ENCODE peak calls at places on chromosomes 5 and 9, in ten cellular contexts. E is adrenal gland, B is pancreas, D is IMR-90, P is left ventricle myocardium inferior, L is PC-9, X is cardiac muscle cell, N is uterus, G is Caco-2, C is upper lobe of right lung. Z is an unnamed sample.

GRCh38 chr9:111198936-111199335 is 131.1 kb downstream of the OR2K2 start:
- DNase-seq in E (no peak), B (no peak), D (peak; percentile 36), P (no peak), L (no peak), X (no peak), N (no peak), G (no peak), C (no peak), Z (no peak)

GRCh38 chr5:115236599-115236998 is 26.1 kb downstream of the PGGT1B start:
- DNase-seq in E (no peak), B (no peak), D (no peak), P (no peak), L (no peak), X (no peak), N (no peak), G (no peak), C (no peak), Z (no peak)

GRCh38 chr5:177478711-177479646 is 5.5 kb upstream of the DBN1 start:
- DNase-seq in E (peak; percentile 91), B (peak; percentile 69), D (peak; percentile 66), P (peak; percentile 92), L (no peak), X (peak; percentile 95), N (peak; percentile 95), G (no peak), C (peak; percentile 86), Z (peak; percentile 80)

GRCh38 chr9:125748511-125749099 is 1.4 kb downstream of the PBX3 start:
- DNase-seq in E (no peak), B (no peak), D (no peak), P (no peak), L (no peak), X (peak; percentile 32), N (no peak), G (no peak), C (no peak), Z (no peak)

GRCh38 chr5:174832811-174833210 is 108.4 kb downstream of the MSX2 start:
- DNase-seq in E (no peak), B (no peak), D (no peak), P (no peak), L (no peak), X (no peak), N (no peak), G (no peak), C (no peak), Z (no peak)

GRCh38 chr5:95261369-95262175 is 23.3 kb downstream of the MCTP1 start:
- DNase-seq in E (peak; percentile 27), B (no peak), D (peak; percentile 49), P (no peak), L (no peak), X (peak; percentile 23), N (no peak), G (peak; percentile 34), C (no peak), Z (no peak)

GRCh38 chr9:2727966-2728613 is 10.8 kb downstream of the KCNV2 start:
- DNase-seq in E (peak; percentile 68), B (peak; percentile 53), D (peak; percentile 71), P (no peak), L (no peak), X (peak; percentile 56), N (peak; percentile 60), G (peak; percentile 16), C (no peak), Z (no peak)

GRCh38 chr5:139050432-139050831 is 147.7 kb downstream of the SIL1 start:
- DNase-seq in E (no peak), B (no peak), D (no peak), P (no peak), L (no peak), X (no peak), N (no peak), G (no peak), C (no peak), Z (no peak)

GRCh38 chr9:89436326-89436725 is 61.6 kb downstream of the SEMA4D start:
- DNase-seq in E (no peak), B (no peak), D (no peak), P (no peak), L (no peak), X (no peak), N (no peak), G (no peak), C (no peak), Z (no peak)

GRCh38 chr9:89432986-89433530 is 64.9 kb downstream of the SEMA4D start:
- DNase-seq in E (no peak), B (no peak), D (no peak), P (no peak), L (no peak), X (no peak), N (no peak), G (no peak), C (no peak), Z (no peak)

GRCh38 chr9:89435315-89435823 is 62.5 kb downstream of the SEMA4D start:
- DNase-seq in E (no peak), B (peak; percentile 64), D (no peak), P (no peak), L (peak; percentile 81), X (no peak), N (no peak), G (peak; percentile 67), C (peak; percentile 86), Z (peak; percentile 90)

GRCh38 chr9:89433826-89434225 is 64.1 kb downstream of the SEMA4D start:
- DNase-seq in E (no peak), B (no peak), D (peak; percentile 76), P (no peak), L (no peak), X (no peak), N (no peak), G (no peak), C (no peak), Z (no peak)

GRCh38 chr9:89434636-89435314 is 63.1 kb downstream of the SEMA4D start:
- DNase-seq in E (no peak), B (no peak), D (no peak), P (no peak), L (no peak), X (no peak), N (no peak), G (no peak), C (no peak), Z (no peak)
- H3K4me3 ChIP-seq in E (no peak overlapping the region), B (no peak overlapping the region), D (no peak overlapping the region), P (no peak overlapping the region), L (no peak overlapping the region), X (no peak overlapping the region), N (no peak overlapping the region), G (no peak overlapping the region), C (no peak overlapping the region), Z (no peak overlapping the region)

DNA sequence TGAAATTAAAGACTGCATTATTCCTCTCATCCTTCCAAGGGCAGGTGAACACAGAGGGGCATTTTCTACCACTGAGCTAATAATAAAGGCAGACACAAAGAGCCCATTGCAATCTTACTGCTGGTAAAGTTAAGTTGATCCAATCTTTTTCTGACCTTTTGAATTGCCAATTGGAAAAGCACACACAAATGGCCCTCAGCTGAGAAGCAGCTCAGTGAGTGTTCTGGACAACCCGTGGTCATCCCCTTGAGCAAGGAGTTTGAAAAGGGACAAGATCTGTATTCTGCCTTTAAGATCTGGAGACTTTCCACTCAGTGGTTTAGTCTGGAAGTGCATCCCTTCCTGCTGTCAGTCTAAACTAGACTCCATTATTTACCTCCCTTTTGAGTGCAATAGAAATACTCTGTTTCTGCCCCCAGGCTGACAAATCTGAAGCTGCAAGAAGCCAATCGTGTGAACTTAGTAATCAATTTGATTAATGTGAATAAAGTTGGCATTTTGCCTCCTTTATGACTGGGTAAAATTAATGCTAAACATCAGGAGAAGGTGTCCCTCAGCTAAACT is 835.7 kb downstream of the MAT2B start:
- DNase-seq in E (no peak), B (no peak), D (no peak), P (no peak), L (no peak), X (no peak), N (no peak), G (no peak), C (no peak), Z (no peak)
- TF ChIP-seq CTCF in E (no peak), B (no peak), D (no peak), P (no peak), L (no peak), X (no peak), N (no peak), G (no peak), C (no peak), Z (no peak)

GRCh38 chr9:129493002-129493713 is 127.7 kb downstream of the C9orf50 start:
- DNase-seq in E (no peak), B (no peak), D (no peak), P (no peak), L (no peak), X (no peak), N (no peak), G (no peak), C (no peak), Z (peak; percentile 2)

GRCh38 chr9:129495422-129496186 is 125.3 kb downstream of the C9orf50 start:
- DNase-seq in E (peak; percentile 97), B (peak; percentile 96), D (peak; percentile 84), P (peak; percentile 97), L (peak; percentile 78), X (peak; percentile 95), N (peak; percentile 95), G (peak; percentile 98), C (peak; percentile 97), Z (peak; percentile 94)

GRCh38 chr9:129494113-129494789 is 126.7 kb downstream of the C9orf50 start:
- DNase-seq in E (no peak), B (peak; percentile 67), D (no peak), P (no peak), L (peak; percentile 66), X (no peak), N (no peak), G (peak; percentile 66), C (no peak), Z (no peak)

GRCh38 chr9:129491486-129491855 is 129.4 kb downstream of the C9orf50 start:
- DNase-seq in E (no peak), B (peak; percentile 40), D (no peak), P (peak; percentile 74), L (no peak), X (no peak), N (peak; percentile 75), G (no peak), C (peak; percentile 83), Z (peak; percentile 91)

GRCh38 chr9:129493714-129494047 is 127.2 kb downstream of the C9orf50 start:
- DNase-seq in E (no peak), B (no peak), D (no peak), P (no peak), L (no peak), X (no peak), N (no peak), G (no peak), C (no peak), Z (no peak)
- H3K4me1 ChIP-seq in E (peaks cover 63% of the 10 kb centered on the region), B (peaks cover 41% of the 10 kb centered on the region), D (peaks cover 53% of the 10 kb centered on the region), P (peaks cover 95% of the 10 kb centered on the region), L (peaks cover 64% of the 10 kb centered on the region), X (peaks cover 42% of the 10 kb centered on the region), N (no peaks in the 10 kb centered on the region), G (peaks cover 55% of the 10 kb centered on the region), C (peaks cover 59% of the 10 kb centered on the region), Z (peaks cover 51% of the 10 kb centered on the region)

GRCh38 chr9:130124471-130124870 is 47.7 kb upstream of the NCS1 start:
- DNase-seq in E (no peak), B (no peak), D (peak; percentile 68), P (no peak), L (no peak), X (no peak), N (no peak), G (no peak), C (no peak), Z (no peak)

GRCh38 chr9:130126721-130127429 is 45.3 kb upstream of the NCS1 start:
- DNase-seq in E (no peak), B (no peak), D (no peak), P (no peak), L (peak; percentile 74), X (no peak), N (no peak), G (no peak), C (no peak), Z (no peak)

GRCh38 chr9:130128782-130129424 is 43.3 kb upstream of the NCS1 start:
- DNase-seq in E (peak; percentile 53), B (no peak), D (peak; percentile 99), P (peak; percentile 42), L (peak; percentile 83), X (peak; percentile 70), N (no peak), G (no peak), C (peak; percentile 72), Z (no peak)

GRCh38 chr9:130129425-130130061 is 42.7 kb upstream of the NCS1 start:
- DNase-seq in E (no peak), B (no peak), D (peak; percentile 90), P (no peak), L (no peak), X (no peak), N (no peak), G (no peak), C (no peak), Z (no peak)

GRCh38 chr9:130128251-130128650 is 44.0 kb upstream of the NCS1 start:
- DNase-seq in E (no peak), B (no peak), D (no peak), P (no peak), L (no peak), X (no peak), N (no peak), G (no peak), C (no peak), Z (no peak)
- H3K4me3 ChIP-seq in E (no peak overlapping the region), B (no peak overlapping the region), D (no peak overlapping the region), P (no peak overlapping the region), L (peak overlapping the region; percentile 13), X (no peak overlapping the region), N (no peak overlapping the region), G (no peak overlapping the region), C (no peak overlapping the region), Z (no peak overlapping the region)

Z was measured in left lung.